ENCODE peak calls at places on chromosomes 2 and 18, in eight cellular contexts. H, J, D, U, S, Z, T and G are unnamed samples.

GRCh38 chr2:212854116-212854515 is 297.3 kb downstream of the IKZF2 start:
- DNase-seq in S (no peak), T (no peak), J (no peak), U (no peak), Z (peak; percentile 95), D (no peak), H (no peak), G (no peak)

GRCh38 chr2:238700122-238700457 is 147.8 kb upstream of the TWIST2 start:
- DNase-seq in U (no peak), T (peak; percentile 41), D (no peak), Z (no peak), S (no peak), H (no peak), J (no peak), G (no peak)

GRCh38 chr2:205815645-205816044 is 133.3 kb downstream of the NRP2 start:
- DNase-seq in J (no peak), T (no peak), S (no peak), Z (no peak), H (no peak), D (no peak), U (no peak), G (no peak)

GRCh38 chr2:214896287-214896686 is 86.8 kb upstream of the BARD1 start:
- DNase-seq in T (no peak), J (no peak), Z (peak; percentile 51), S (no peak), U (no peak), D (no peak), H (no peak), G (no peak)

GRCh38 chr2:148645925-148646559 is 1.5 kb downstream of the EPC2 start:
- DNase-seq in T (peak; percentile 30), S (no peak), Z (peak; percentile 86), H (peak; percentile 15), J (peak; percentile 66), D (no peak), U (peak; percentile 58), G (no peak)

GRCh38 chr2:168217920-168218319 is 29.5 kb downstream of the STK39 start:
- DNase-seq in S (no peak), U (no peak), T (no peak), H (no peak), Z (no peak), D (no peak), J (no peak), G (no peak)

GRCh38 chr2:138269726-138270125 is 231.8 kb upstream of the SPOPL start:
- DNase-seq in S (no peak), Z (no peak), U (no peak), H (no peak), J (no peak), T (no peak), D (no peak), G (no peak)

GRCh38 chr2:69973335-69973735 is 11.9 kb upstream of the ASPRV1 start:
- DNase-seq in D (no peak), U (no peak), Z (no peak), T (no peak), J (no peak), S (no peak), H (no peak), G (no peak)

GRCh38 chr18:60020107-60020925 is 120.5 kb downstream of the PMAIP1 start:
- DNase-seq in U (no peak), J (no peak), T (no peak), Z (no peak), H (no peak), S (no peak), D (no peak), G (no peak)

GRCh38 chr2:143600136-143600535 is 470.9 kb downstream of the ARHGAP15 start:
- DNase-seq in U (no peak), S (no peak), J (no peak), Z (no peak), D (no peak), H (no peak), T (no peak), G (no peak)

GRCh38 chr2:134491796-134492441 is 226.9 kb downstream of the TMEM163 start:
- DNase-seq in D (no peak), S (no peak), Z (peak; percentile 36), J (no peak), H (no peak), T (no peak), U (no peak), G (no peak)
- TF ChIP-seq CTCF in D (no peak), S (no peak), Z (peak; percentile 46), J (peak; percentile 14), H (no peak), T (peak; percentile 28), U (no peak), G (no peak)

GRCh38 chr2:65299246-65299645 is 71.6 kb downstream of the ACTR2 start:
- DNase-seq in T (no peak), S (no peak), U (peak; percentile 26), Z (no peak), H (no peak), D (no peak), J (no peak), G (no peak)

GRCh38 chr2:65298089-65298488 is 70.5 kb downstream of the ACTR2 start:
- DNase-seq in Z (no peak), U (no peak), J (no peak), T (no peak), D (no peak), S (no peak), H (no peak), G (no peak)

GRCh38 chr2:65297544-65297943 is 69.9 kb downstream of the ACTR2 start:
- DNase-seq in H (no peak), J (no peak), T (no peak), S (no peak), U (no peak), Z (no peak), D (no peak), G (no peak)

GRCh38 chr2:65300134-65300771 is 72.6 kb downstream of the ACTR2 start:
- DNase-seq in S (peak; percentile 78), H (peak; percentile 65), Z (no peak), D (no peak), J (peak; percentile 25), U (peak; percentile 25), T (peak; percentile 72), G (no peak)

DNA sequence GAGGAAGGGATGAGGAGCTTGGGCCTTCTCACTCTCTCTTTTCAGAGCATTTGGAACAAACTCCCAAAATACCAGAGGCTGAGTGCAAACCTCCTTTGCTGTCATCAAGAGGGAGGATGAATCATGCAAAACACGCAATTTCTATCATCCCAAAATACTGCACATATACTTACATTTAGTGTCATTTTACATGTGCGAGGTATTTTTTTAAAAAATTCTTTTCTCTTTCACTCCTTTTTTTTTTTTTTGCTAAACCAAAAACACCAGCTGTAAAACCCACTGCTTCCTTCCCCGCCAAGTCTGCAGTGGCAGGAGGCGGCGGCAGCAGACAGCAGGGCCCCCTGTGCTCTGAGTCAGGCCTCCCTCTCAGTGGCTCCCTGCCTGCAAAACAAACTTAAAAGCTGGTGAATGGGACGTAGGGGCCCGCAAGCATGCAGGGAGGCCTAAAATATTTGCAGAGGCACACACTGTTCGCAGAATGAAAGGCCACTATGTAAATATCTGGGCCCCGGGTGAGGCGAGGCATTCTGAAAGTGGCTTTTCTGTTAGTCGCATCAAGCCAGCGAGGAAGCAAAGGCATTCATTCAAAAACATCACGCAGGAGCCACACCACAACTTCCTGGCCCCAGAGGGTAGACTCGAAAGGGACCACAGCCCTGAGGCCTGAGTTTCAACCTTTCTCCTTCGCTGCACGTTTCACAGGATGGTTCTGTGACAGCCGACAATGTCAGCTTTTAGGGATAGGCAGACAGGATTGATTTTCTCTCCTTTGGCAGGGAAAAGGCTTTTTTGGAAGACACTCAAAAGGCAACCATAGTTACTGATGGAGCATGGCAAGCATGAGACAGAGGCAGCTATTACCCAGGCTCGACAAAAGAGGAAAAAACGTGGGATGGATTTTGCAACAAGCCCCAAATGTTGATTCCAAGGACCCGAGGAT is 73.4 kb downstream of the ACTR2 start:
- DNase-seq in Z (no peak), H (peak; percentile 34), D (no peak), J (no peak), S (no peak), U (peak; percentile 83), T (no peak), G (peak; percentile 26)
- TF ChIP-seq CTCF in Z (no peak), H (no peak), D (no peak), J (no peak), S (no peak), U (no peak), T (no peak), G (no peak)

GRCh38 chr2:19542796-19543195 is 184.4 kb upstream of the OSR1 start:
- DNase-seq in H (no peak), S (no peak), Z (no peak), U (no peak), D (no peak), T (no peak), J (no peak), G (no peak)

GRCh38 chr2:19540739-19541503 is 182.5 kb upstream of the OSR1 start:
- DNase-seq in H (no peak), J (peak; percentile 33), Z (peak; percentile 90), T (no peak), D (no peak), U (no peak), S (no peak), G (no peak)

GRCh38 chr2:19544020-19544383 is 185.6 kb upstream of the OSR1 start:
- DNase-seq in D (no peak), S (no peak), Z (no peak), U (no peak), H (no peak), T (no peak), J (no peak), G (no peak)

GRCh38 chr2:19543271-19544019 is 185.0 kb upstream of the OSR1 start:
- DNase-seq in T (no peak), U (no peak), J (no peak), S (no peak), Z (peak; percentile 80), D (no peak), H (no peak), G (no peak)

GRCh38 chr2:19541884-19542283 is 183.5 kb upstream of the OSR1 start:
- DNase-seq in U (no peak), Z (no peak), S (no peak), H (no peak), D (peak; percentile 36), J (no peak), T (no peak), G (no peak)
- TF ChIP-seq CTCF in U (no peak), Z (no peak), S (no peak), H (no peak), D (peak; percentile 41), J (no peak), T (no peak), G (no peak)

GRCh38 chr2:157874997-157875719 is 972 bp downstream of the ACVR1 start:
- DNase-seq in J (peak; percentile 47), T (peak; percentile 51), D (peak; percentile 46), Z (peak; percentile 92), S (no peak), H (no peak), U (no peak), G (peak; percentile 15)

GRCh38 chr2:157876771-157877108 is 610 bp upstream of the ACVR1 start:
- DNase-seq in H (no peak), U (no peak), J (no peak), T (no peak), S (no peak), D (no peak), Z (peak; percentile 23), G (no peak)

GRCh38 chr2:157877761-157878400 is 1.8 kb upstream of the ACVR1 start:
- DNase-seq in D (no peak), S (no peak), H (no peak), J (no peak), U (no peak), Z (no peak), T (no peak), G (no peak)

GRCh38 chr2:157875720-157876065 is 437 bp downstream of the ACVR1 start:
- DNase-seq in S (peak; percentile 54), H (no peak), Z (no peak), J (peak; percentile 62), D (no peak), U (no peak), T (peak; percentile 47), G (peak; percentile 75)

GRCh38 chr2:157876066-157876770 is at the start of gene ACVR1:
- DNase-seq in H (peak; percentile 91), U (peak; percentile 72), S (peak; percentile 95), T (peak; percentile 97), D (peak; percentile 95), J (peak; percentile 94), Z (peak; percentile 95), G (peak; percentile 76)
- TF ChIP-seq CTCF in H (no peak), U (peak; percentile 11), S (peak; percentile 12), T (peak; percentile 63), D (peak; percentile 40), J (no peak), Z (peak; percentile 54), G (no peak)